ENCODE peak calls at places on chromosomes 7 and 10, in eight cellular contexts. R is activated T-helper 9 cell treated with anti-CD3 and anti-CD28 coated beads, Interleukin-2, amount 50 U/mL, for 16 hours; S is foreskin fibroblast; Z is activated naive CD4-positive, alpha-beta T cell; F is A172; Q is activated CD4-positive, alpha-beta T cell treated with anti-CD3 and anti-CD28 coated beads, Interleukin-2, amount 50 U/mL, for 24 hours; X is CD4-positive, alpha-beta T cell; T is heart left ventricle. A is an unnamed sample.

GRCh38 chr10:70742537-70743429 is 42.4 kb downstream of the TBATA start:
- DNase-seq in Q (no peak), X (no peak), R (no peak), S (no peak), F (peak), Z (no peak), T (peak), A (peak)

GRCh38 chr10:129517680-129518057 is 50.6 kb downstream of the MGMT start:
- DNase-seq in F (no peak), Z (no peak), X (no peak), Q (no peak), S (no peak), T (no peak), R (no peak), A (no peak)

GRCh38 chr7:131057524-131058065 is 270.1 kb upstream of the MKLN1 start:
- DNase-seq in F (no peak), T (no peak), Q (no peak), R (no peak), X (no peak), S (no peak), Z (no peak), A (no peak)

GRCh38 chr7:140364819-140365218 is 33.5 kb downstream of the SLC37A3 start:
- DNase-seq in Z (no peak), Q (no peak), S (no peak), R (no peak), F (no peak), X (no peak), T (no peak), A (no peak)

GRCh38 chr7:113200281-113200680 is 81.9 kb upstream of the SMIM30 start:
- DNase-seq in S (no peak), Z (no peak), T (no peak), R (no peak), Q (no peak), X (no peak), F (no peak), A (no peak)

GRCh38 chr10:73439055-73439454 is 5.7 kb upstream of the MSS51 start:
- DNase-seq in T (no peak), Z (no peak), R (no peak), F (no peak), X (no peak), Q (no peak), S (peak), A (peak)

GRCh38 chr10:99784025-99784730 is 1.7 kb downstream of the ABCC2 start:
- DNase-seq in F (peak), S (peak), T (no peak), Z (no peak), R (no peak), X (no peak), Q (no peak), A (peak)

GRCh38 chr7:116524609-116525297 is at the start of gene CAV1:
- DNase-seq in F (peak), Q (no peak), T (peak), R (no peak), Z (no peak), S (peak), X (peak), A (peak)

GRCh38 chr10:51928182-51928581 is 228.8 kb upstream of the CSTF2T start:
- DNase-seq in R (no peak), S (no peak), T (no peak), X (no peak), Z (no peak), F (no peak), Q (no peak), A (no peak)

GRCh38 chr7:150356265-150356897 is 12.2 kb upstream of the REPIN1 start:
- DNase-seq in T (no peak), Z (no peak), Q (no peak), S (no peak), X (no peak), F (no peak), R (no peak), A (no peak)

GRCh38 chr10:134743-135600 is at the start of gene ZMYND11:
- DNase-seq in S (peak), R (peak), T (peak), F (no peak), X (peak), Q (peak), Z (peak), A (peak)

GRCh38 chr10:102287538-102287937 is 42.2 kb downstream of the GBF1 start:
- DNase-seq in X (no peak), R (no peak), Q (no peak), S (no peak), Z (no peak), F (no peak), T (no peak), A (no peak)

GRCh38 chr10:113445736-113446135 is 107.1 kb upstream of the HABP2 start:
- DNase-seq in T (no peak), Q (no peak), S (no peak), R (no peak), X (no peak), F (no peak), Z (no peak), A (no peak)

GRCh38 chr10:30974355-30974754 is 57.3 kb downstream of the ZNF438 start:
- DNase-seq in Z (no peak), Q (no peak), X (no peak), S (peak), R (no peak), T (no peak), F (no peak), A (no peak)

A was measured in AG08396.